ENCODE peak calls at places on chromosomes 3 and 15, in four cellular contexts. C, U, S and L are unnamed samples.
A peak's percentile ranks its signal among the peaks of the same experiment; 100 is the strongest.

GRCh38 chr15:40468850-40469249 is 1.9 kb upstream of the CHST14 start:
- DNase-seq in U (peak; percentile 61), S (no peak), C (no peak), L (no peak)

GRCh38 chr3:10925436-10926260 is 66.9 kb upstream of the SLC6A1 start:
- DNase-seq in S (no peak), U (no peak), C (no peak), L (no peak)

GRCh38 chr3:136995652-136996051 is 37.9 kb downstream of the IL20RB start:
- DNase-seq in U (no peak), S (no peak), C (no peak), L (no peak)

GRCh38 chr3:169813757-169814517 is 1.2 kb upstream of the LRRC34 start:
- DNase-seq in U (peak; percentile 78), S (no peak), C (peak; percentile 87), L (peak; percentile 75)

GRCh38 chr3:178325330-178325729 is 210.9 kb upstream of the KCNMB2 start:
- DNase-seq in S (peak; percentile 38), U (no peak), C (no peak), L (no peak)

GRCh38 chr3:157029365-157029790 is 130.6 kb downstream of the CCNL1 start:
- DNase-seq in U (peak; percentile 11), C (no peak), S (no peak), L (no peak)

GRCh38 chr15:62021991-62022600 is 38.2 kb downstream of the VPS13C start:
- DNase-seq in C (no peak), S (no peak), U (peak; percentile 10), L (no peak)

GRCh38 chr3:148309390-148310035 is 388.2 kb upstream of the AGTR1 start:
- DNase-seq in C (no peak), S (peak; percentile 4), U (peak; percentile 52), L (no peak)

GRCh38 chr15:31295660-31296059 is 31.0 kb upstream of the KLF13 start:
- DNase-seq in U (no peak), C (no peak), S (no peak), L (no peak)

GRCh38 chr3:134031620-134031915 is 1.8 kb upstream of the SLCO2A1 start:
- DNase-seq in U (no peak), C (no peak), S (no peak), L (no peak)

GRCh38 chr3:129007792-129008191 is 6.7 kb downstream of the EFCC1 start:
- DNase-seq in S (no peak), U (no peak), C (no peak), L (no peak)

GRCh38 chr15:74776851-74777768 is 4.8 kb upstream of the CSK start:
- DNase-seq in C (no peak), S (no peak), U (peak; percentile 96), L (peak; percentile 93)

GRCh38 chr3:136074546-136074945 is 109.0 kb downstream of the PPP2R3A start:
- DNase-seq in S (no peak), C (no peak), U (no peak), L (no peak)

GRCh38 chr15:75356006-75356405 is 9.2 kb downstream of the NEIL1 start:
- DNase-seq in U (no peak), C (no peak), S (no peak), L (no peak)

GRCh38 chr3:23183731-23184130 is 19.4 kb upstream of the UBE2E2 start:
- DNase-seq in U (peak; percentile 37), C (no peak), S (no peak), L (no peak)

GRCh38 chr3:160748787-160749186 is 7.2 kb upstream of the PPM1L start:
- DNase-seq in C (no peak), U (no peak), S (no peak), L (no peak)

GRCh38 chr3:110459021-110459420 is 612.6 kb upstream of the NECTIN3 start:
- DNase-seq in U (no peak), C (no peak), S (no peak), L (no peak)

GRCh38 chr15:66560856-66561525 is 4.8 kb downstream of the LCTL start:
- DNase-seq in S (no peak), U (no peak), C (no peak), L (no peak)

GRCh38 chr3:4674216-4674615 is 181.1 kb downstream of the ITPR1 start:
- DNase-seq in S (no peak), U (no peak), C (no peak), L (no peak)

GRCh38 chr15:35206060-35206675 is 121.1 kb upstream of the NANOGP8 start:
- DNase-seq in C (no peak), S (no peak), U (peak; percentile 41), L (no peak)

GRCh38 chr3:164897335-164897734 is 181.0 kb downstream of the SI start:
- DNase-seq in U (no peak), C (peak; percentile 29), S (no peak), L (no peak)

GRCh38 chr3:5185093-5185673 is 2.3 kb upstream of the EDEM1 start:
- DNase-seq in C (no peak), S (no peak), U (no peak), L (no peak)

GRCh38 chr15:83549563-83549962 is 102.4 kb downstream of the SH3GL3 start:
- DNase-seq in S (no peak), U (no peak), C (no peak), L (peak; percentile 64)

GRCh38 chr15:101709466-101709865 is 14.8 kb downstream of the TARS3 start:
- DNase-seq in U (no peak), C (no peak), S (no peak), L (no peak)

GRCh38 chr15:65219137-65219536 is 7.9 kb upstream of the CILP start:
- DNase-seq in U (no peak), C (no peak), S (no peak), L (no peak)

GRCh38 chr3:32239638-32240550 is 1.4 kb downstream of the CMTM8 start:
- DNase-seq in S (no peak), C (no peak), U (peak; percentile 67), L (no peak)

GRCh38 chr3:197354195-197355059 is 56.0 kb upstream of the DLG1 start:
- DNase-seq in C (no peak), U (no peak), S (no peak), L (no peak)

GRCh38 chr15:69574506-69574905 is 121.9 kb downstream of the RPLP1 start:
- DNase-seq in U (peak; percentile 13), S (no peak), C (no peak), L (no peak)

GRCh38 chr3:41328916-41329315 is 129.6 kb downstream of the CTNNB1 start:
- DNase-seq in S (no peak), U (no peak), C (no peak), L (no peak)

GRCh38 chr15:69013726-69014406 is 629 bp upstream of the NOX5 start:
- DNase-seq in C (no peak), S (no peak), U (no peak), L (no peak)

GRCh38 chr3:187838016-187838535 is 92.8 kb upstream of the BCL6 start:
- DNase-seq in S (no peak), U (no peak), C (no peak), L (no peak)

GRCh38 chr3:49386056-49386756 is 25.6 kb downstream of the RHOA start:
- DNase-seq in U (peak; percentile 70), S (no peak), C (no peak), L (peak; percentile 59)

GRCh38 chr3:119700269-119700919 is 2.4 kb upstream of the CFAP91 start:
- DNase-seq in S (no peak), C (no peak), U (peak; percentile 47), L (peak; percentile 25)

GRCh38 chr3:43177092-43177491 is 71.2 kb upstream of the POMGNT2 start:
- DNase-seq in S (no peak), U (no peak), C (no peak), L (no peak)

GRCh38 chr3:182036382-182036781 is 324.7 kb downstream of the SOX2 start:
- DNase-seq in U (no peak), C (no peak), S (no peak), L (no peak)